ENCODE peak calls at places on chromosomes 12 and 14, in ten cellular contexts. T is RWPE2; P is lung; X is fibroblast of lung; B is heart right ventricle; Q is GM23338; D is CD8-positive, alpha-beta T cell; K is heart left ventricle; H is astrocyte; V is HCT116. L is an unnamed sample.

GRCh38 chr12:78194448-78194847 is 363.8 kb downstream of the NAV3 start:
- DNase-seq in K (no peak), H (peak; percentile 97), X (peak; percentile 93), P (no peak), V (no peak), D (no peak), Q (no peak), B (no peak), T (no peak), L (no peak)

GRCh38 chr14:96268426-96269358 is 12.7 kb downstream of the BDKRB1 start:
- DNase-seq in H (peak; percentile 96), K (no peak), Q (no peak), T (peak; percentile 97), B (peak; percentile 19), X (peak; percentile 96), P (no peak), V (no peak), D (no peak), L (peak; percentile 71)

GRCh38 chr12:102873077-102873476 is 44.0 kb downstream of the PAH start:
- DNase-seq in T (no peak), H (no peak), P (no peak), X (no peak), Q (no peak), V (no peak), B (no peak), D (no peak), K (no peak), L (no peak)

GRCh38 chr14:50658203-50658602 is 9.9 kb downstream of the SAV1 start:
- DNase-seq in V (no peak), H (peak; percentile 57), B (no peak), D (no peak), T (no peak), X (peak; percentile 67), Q (peak; percentile 83), P (no peak), K (no peak), L (no peak)

GRCh38 chr12:7934153-7934552 is 1.8 kb downstream of the SLC2A3 start:
- DNase-seq in K (no peak), V (no peak), X (no peak), Q (no peak), P (no peak), B (no peak), D (no peak), H (no peak), T (no peak), L (no peak)

GRCh38 chr14:101783260-101784016 is 21.9 kb downstream of the PPP2R5C start:
- DNase-seq in B (peak; percentile 31), K (no peak), T (peak; percentile 37), Q (peak; percentile 24), D (no peak), V (no peak), P (no peak), H (no peak), X (no peak), L (no peak)

GRCh38 chr12:89892426-89892825 is 183.8 kb upstream of the ATP2B1 start:
- DNase-seq in K (no peak), V (no peak), H (no peak), T (no peak), B (no peak), D (no peak), P (no peak), Q (no peak), X (no peak), L (no peak)

GRCh38 chr14:95248422-95248821 is 71.3 kb downstream of the CLMN start:
- DNase-seq in P (no peak), X (no peak), H (peak; percentile 12), D (no peak), K (no peak), Q (no peak), T (no peak), B (no peak), V (no peak), L (no peak)

GRCh38 chr12:49227701-49228100 is 37.2 kb upstream of the TUBA1C start:
- DNase-seq in T (no peak), D (no peak), P (no peak), B (no peak), K (no peak), H (no peak), X (no peak), Q (no peak), V (no peak), L (no peak)
- H3K27ac ChIP-seq in T (no peak overlapping the region), D (no peak overlapping the region), P (no peak overlapping the region), B (no peak overlapping the region), K (no peak overlapping the region), H (no peak overlapping the region), X (no peak overlapping the region), Q (no peak overlapping the region), V (no peak overlapping the region), L (no peak overlapping the region)

DNA sequence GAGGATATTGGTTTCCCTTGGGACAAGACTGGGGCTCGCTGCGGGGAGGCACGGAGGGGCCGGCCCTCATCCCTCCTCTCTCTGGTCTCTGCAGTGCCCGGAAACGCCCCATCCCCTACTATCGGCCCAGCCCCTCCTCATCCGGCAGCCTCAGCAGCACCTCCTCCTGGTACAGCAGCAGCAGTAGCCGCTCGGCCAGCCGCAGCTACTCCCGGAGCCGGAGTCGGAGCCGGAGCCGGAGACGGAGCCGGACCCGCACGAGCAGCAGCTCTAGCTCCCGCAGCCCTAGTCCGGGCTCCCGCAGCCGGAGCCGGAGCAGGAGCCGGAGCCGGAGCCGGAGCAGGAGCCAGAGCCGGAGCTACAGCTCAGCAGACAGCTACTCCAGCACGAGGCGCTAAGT is 22.3 kb upstream of the HSPB8 start:
- DNase-seq in D (no peak), Q (peak; percentile 86), X (no peak), K (no peak), T (no peak), P (no peak), V (no peak), H (no peak), B (peak; percentile 50), L (no peak)
- TF ChIP-seq CTCF in D (no peak), Q (peak; percentile 60), X (no peak), K (peak; percentile 21), T (no peak), P (no peak), V (no peak), H (no peak), B (peak; percentile 21), L (peak; percentile 45)

GRCh38 chr12:108637222-108637621 is 3.5 kb upstream of the SELPLG start:
- DNase-seq in H (no peak), T (no peak), D (no peak), B (no peak), V (no peak), P (no peak), K (no peak), X (no peak), Q (no peak), L (no peak)

GRCh38 chr12:108634225-108634795 is 616 bp upstream of the SELPLG start:
- DNase-seq in Q (no peak), K (peak; percentile 27), P (peak; percentile 58), H (no peak), X (no peak), D (peak; percentile 76), T (no peak), B (no peak), V (no peak), L (no peak)

GRCh38 chr12:108637631-108638030 is 3.9 kb upstream of the SELPLG start:
- DNase-seq in P (no peak), Q (no peak), T (no peak), H (no peak), D (no peak), K (peak; percentile 10), V (no peak), X (no peak), B (no peak), L (no peak)

GRCh38 chr12:108635201-108635996 is 1.7 kb upstream of the SELPLG start:
- DNase-seq in T (no peak), K (peak; percentile 19), X (no peak), Q (no peak), B (no peak), P (no peak), H (no peak), D (peak; percentile 73), V (no peak), L (no peak)

DNA sequence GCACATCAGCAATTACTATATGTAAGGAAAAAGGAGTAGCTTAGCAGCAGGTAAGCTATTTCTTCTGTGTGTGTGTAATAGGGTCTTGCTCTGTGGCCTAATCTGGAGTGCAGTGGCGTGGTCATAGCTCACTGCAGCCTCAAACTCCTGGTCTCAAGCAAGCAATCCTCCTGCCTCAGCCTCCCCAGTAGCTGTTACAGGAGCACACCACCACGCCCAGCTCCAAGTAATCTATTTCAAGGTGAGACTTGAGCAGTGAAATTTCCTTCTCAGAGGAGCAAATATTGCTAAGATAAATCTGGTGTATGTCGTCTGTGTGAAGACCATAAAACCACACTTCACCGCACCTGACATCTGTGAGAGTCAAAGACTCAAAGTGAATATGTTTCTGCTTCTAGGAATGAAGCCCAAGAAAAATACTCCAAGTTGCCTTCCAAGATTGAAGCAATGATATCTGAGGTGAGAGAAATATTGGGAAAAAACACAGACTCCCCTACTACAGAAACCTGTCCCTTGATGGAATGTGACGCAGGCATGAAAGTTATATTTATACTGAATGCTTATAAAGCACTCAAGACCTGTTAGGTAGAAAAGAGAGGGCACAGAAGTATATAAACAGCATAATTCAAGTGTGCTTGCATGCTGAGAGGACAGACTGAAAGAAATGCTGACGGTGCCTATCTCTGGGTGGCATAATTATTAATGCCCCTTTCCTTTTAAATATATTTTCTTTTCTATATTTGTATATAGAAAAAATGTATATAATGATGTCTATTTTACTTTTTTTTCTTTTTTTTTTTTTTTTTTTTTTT is 2.5 kb upstream of the SELPLG start:
- DNase-seq in D (no peak), X (no peak), H (no peak), V (no peak), T (no peak), Q (no peak), K (peak; percentile 4), B (no peak), P (no peak), L (no peak)
- H3K4me1 ChIP-seq in D (peaks cover 49% of the 10 kb centered on the region), X (peaks cover 2% of the 10 kb centered on the region), H (peaks cover 19% of the 10 kb centered on the region), V (peaks cover 17% of the 10 kb centered on the region), T (peaks cover 12% of the 10 kb centered on the region), Q (peaks cover 44% of the 10 kb centered on the region), K (no peaks in the 10 kb centered on the region), B (peaks cover 21% of the 10 kb centered on the region), P (no peaks in the 10 kb centered on the region), L (peaks cover 30% of the 10 kb centered on the region)

GRCh38 chr12:4648499-4649357 is at the start of the genes AKAP3 and NDUFA9:
- DNase-seq in P (peak; percentile 86), V (peak; percentile 66), K (peak; percentile 88), D (peak; percentile 84), H (peak; percentile 79), T (peak; percentile 82), X (peak; percentile 89), B (peak; percentile 76), Q (peak; percentile 92), L (peak; percentile 86)

GRCh38 chr12:4653257-4653656 is 4.3 kb downstream of the NDUFA9 start:
- DNase-seq in X (no peak), Q (peak; percentile 27), T (no peak), V (no peak), H (no peak), P (no peak), B (no peak), D (no peak), K (no peak), L (no peak)

GRCh38 chr12:4648099-4648498 is 752 bp downstream of the AKAP3 start:
- DNase-seq in D (no peak), V (no peak), P (no peak), T (no peak), K (no peak), X (peak; percentile 13), H (no peak), Q (no peak), B (no peak), L (no peak)

GRCh38 chr12:4645023-4645422 is 3.8 kb downstream of the AKAP3 start:
- DNase-seq in T (no peak), V (no peak), K (no peak), B (no peak), H (no peak), D (no peak), X (no peak), P (no peak), Q (peak; percentile 32), L (no peak)

GRCh38 chr12:4649358-4649661 is 396 bp downstream of the NDUFA9 start:
- DNase-seq in T (no peak), D (no peak), V (no peak), Q (no peak), X (no peak), K (no peak), B (no peak), H (no peak), P (no peak), L (no peak)
- H3K27ac ChIP-seq in T (peak overlapping the region; percentile 44), D (peak overlapping the region; percentile 77), V (peak overlapping the region; percentile 77), Q (peak overlapping the region; percentile 94), X (peak overlapping the region; percentile 77), K (peak overlapping the region; percentile 87), B (peak overlapping the region; percentile 91), H (peak overlapping the region; percentile 83), P (peak overlapping the region; percentile 83), L (peak overlapping the region; percentile 84)